ENCODE peak calls at places on chromosomes 13 and 19, in four cellular contexts. E, M, N and Y are unnamed samples.

GRCh38 chr19:10086904-10087256 is 763 bp downstream of the SHFL start:
- DNase-seq in E (no peak), M (no peak), N (no peak), Y (peak; percentile 50)

GRCh38 chr19:35757231-35757748 is 461 bp upstream of the HSPB6 start:
- DNase-seq in E (peak; percentile 93), M (peak; percentile 59), N (peak; percentile 84), Y (peak; percentile 98)

GRCh38 chr13:33299626-33300025 is 14.1 kb upstream of the STARD13 start:
- DNase-seq in E (no peak), M (no peak), N (no peak), Y (no peak)

GRCh38 chr19:5154129-5154798 is 185.4 kb downstream of the KDM4B start:
- DNase-seq in E (no peak), M (no peak), N (no peak), Y (peak; percentile 19)

GRCh38 chr19:38395381-38396127 is 7.1 kb downstream of the SPRED3 start:
- DNase-seq in E (no peak), M (no peak), N (no peak), Y (no peak)

GRCh38 chr19:55549500-55550320 is 4.4 kb upstream of the SBK3 start:
- DNase-seq in E (peak; percentile 93), M (no peak), N (no peak), Y (no peak)

GRCh38 chr13:23794267-23795161 is 94.7 kb downstream of the MIPEP start:
- DNase-seq in E (peak; percentile 63), M (no peak), N (no peak), Y (no peak)

GRCh38 chr19:7681336-7682174 is 922 bp downstream of the TRAPPC5 start:
- DNase-seq in E (peak; percentile 35), M (peak; percentile 89), N (peak; percentile 42), Y (peak; percentile 64)

GRCh38 chr13:94595006-94595942 is 678 bp downstream of the TGDS start:
- DNase-seq in E (no peak), M (no peak), N (no peak), Y (no peak)

GRCh38 chr13:110379905-110380341 is 72.8 kb downstream of the COL4A2 start:
- DNase-seq in E (peak; percentile 79), M (no peak), N (no peak), Y (no peak)

GRCh38 chr19:35533822-35534521 is 716 bp downstream of the GAPDHS start:
- DNase-seq in E (no peak), M (no peak), N (no peak), Y (no peak)

GRCh38 chr19:44848036-44848804 is 2.1 kb downstream of the NECTIN2 start:
- DNase-seq in E (peak; percentile 42), M (no peak), N (no peak), Y (peak; percentile 26)

GRCh38 chr19:45872095-45872919 is 8.2 kb downstream of the FOXA3 start:
- DNase-seq in E (no peak), M (no peak), N (no peak), Y (no peak)

GRCh38 chr13:106373304-106373988 is 162.0 kb downstream of the EFNB2 start:
- DNase-seq in E (no peak), M (no peak), N (no peak), Y (no peak)

GRCh38 chr13:73138967-73139491 is 80.2 kb downstream of the KLF5 start:
- DNase-seq in E (no peak), M (no peak), N (no peak), Y (no peak)

GRCh38 chr13:111429064-111429558 is 108.7 kb downstream of the TEX29 start:
- DNase-seq in E (no peak), M (peak; percentile 52), N (no peak), Y (no peak)

GRCh38 chr19:19471682-19472081 is 43.7 kb downstream of the TSSK6 start:
- DNase-seq in E (no peak), M (no peak), N (no peak), Y (no peak)
- TF ChIP-seq CTCF in E (no peak), M (no peak), N (no peak), Y (no peak)

GRCh38 chr13:52011690-52012511 is at the start of gene ALG11:
- DNase-seq in E (peak; percentile 91), M (peak; percentile 99), N (peak; percentile 99), Y (peak; percentile 99)
- TF ChIP-seq CTCF in E (no peak), M (no peak), N (no peak), Y (no peak)

DNA sequence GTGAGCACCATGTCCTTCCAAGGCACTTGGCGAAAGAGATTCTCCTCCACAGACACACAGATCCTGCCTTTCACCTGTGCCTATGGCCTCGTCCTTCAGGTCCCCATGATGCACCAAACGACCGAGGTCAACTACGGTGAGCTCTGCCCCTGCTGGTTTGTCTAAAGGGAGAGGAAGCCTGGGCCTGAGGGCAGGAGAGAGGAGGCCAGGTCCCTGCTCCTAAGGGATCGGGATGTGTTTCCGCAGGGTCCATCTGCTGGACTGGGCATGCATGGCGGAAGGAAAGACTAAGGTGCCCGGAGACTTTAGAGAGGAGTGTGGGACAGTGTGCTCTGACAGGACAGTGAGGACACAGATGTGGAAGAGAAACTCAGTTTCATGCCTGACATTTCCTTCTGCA is 7.6 kb downstream of the SERPINE3 start:
- DNase-seq in E (no peak), M (no peak), N (no peak), Y (no peak)
- TF ChIP-seq CTCF in E (no peak), M (no peak), N (no peak), Y (no peak)

DNA sequence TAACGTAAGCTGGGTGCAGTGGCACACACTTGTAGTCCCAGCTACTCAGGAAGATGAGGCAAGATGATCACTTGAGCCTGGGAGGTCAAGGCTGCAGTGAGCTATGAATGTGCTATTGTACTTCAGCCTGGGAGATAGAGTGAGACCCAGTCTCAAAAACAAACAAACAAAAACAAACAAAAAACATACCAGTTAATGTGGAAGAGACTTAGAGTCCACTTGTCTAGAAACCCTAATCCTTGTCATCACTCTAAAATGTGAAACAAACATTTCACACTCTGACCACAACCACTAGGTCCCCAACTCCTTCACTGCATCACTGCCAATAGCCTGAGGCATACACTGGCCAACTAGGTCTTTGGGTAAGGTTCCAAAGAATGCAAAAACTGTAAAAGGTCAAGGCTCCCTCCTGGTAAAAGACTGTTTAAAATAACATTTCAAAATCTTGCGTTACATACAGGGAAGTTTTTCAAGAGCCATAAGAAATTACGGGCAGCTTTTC is 28.6 kb upstream of the CYP2B6 start:
- DNase-seq in E (peak; percentile 3), M (no peak), N (no peak), Y (no peak)
- TF ChIP-seq CTCF in E (no peak), M (no peak), N (no peak), Y (no peak)

GRCh38 chr13:36480726-36481485 is 48.6 kb downstream of the CCNA1 start:
- DNase-seq in E (no peak), M (no peak), N (no peak), Y (no peak)

GRCh38 chr13:36476661-36477060 is 44.4 kb downstream of the CCNA1 start:
- DNase-seq in E (peak; percentile 15), M (no peak), N (no peak), Y (no peak)

DNA sequence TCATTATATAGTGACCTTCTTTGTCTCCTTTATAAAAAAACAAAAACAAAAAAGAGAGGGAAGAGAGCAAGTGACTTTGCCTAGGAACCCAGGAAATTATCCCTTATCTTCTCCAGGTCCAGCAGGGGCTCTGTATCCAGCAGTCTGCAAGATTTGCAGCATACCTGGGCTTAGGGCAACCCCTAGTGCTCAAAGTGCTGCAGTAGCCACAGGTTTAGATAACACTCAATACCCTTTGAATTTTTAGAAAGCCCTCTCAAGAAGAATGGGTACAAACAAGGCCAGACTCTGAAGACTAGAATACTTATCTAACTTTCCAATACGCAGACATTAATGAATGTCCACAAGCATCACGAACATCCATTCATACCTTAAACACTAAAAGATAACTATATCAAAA is 43.2 kb downstream of the CCNA1 start:
- DNase-seq in E (no peak), M (no peak), N (no peak), Y (no peak)
- TF ChIP-seq CTCF in E (peak; percentile 6), M (no peak), N (no peak), Y (no peak)

GRCh38 chr19:2579678-2580280 is 103.9 kb downstream of the GADD45B start:
- DNase-seq in E (no peak), M (no peak), N (no peak), Y (no peak)
- TF ChIP-seq CTCF in E (peak; percentile 1), M (no peak), N (no peak), Y (no peak)

GRCh38 chr13:112683581-112683980 is 6.3 kb upstream of the ATP11A start:
- DNase-seq in E (no peak), M (no peak), N (no peak), Y (no peak)

GRCh38 chr13:112679381-112679780 is 10.5 kb upstream of the ATP11A start:
- DNase-seq in E (no peak), M (no peak), N (no peak), Y (peak; percentile 10)

GRCh38 chr13:112680741-112681360 is 9.0 kb upstream of the ATP11A start:
- DNase-seq in E (no peak), M (no peak), N (no peak), Y (no peak)

GRCh38 chr13:112684041-112684440 is 5.8 kb upstream of the ATP11A start:
- DNase-seq in E (no peak), M (no peak), N (no peak), Y (no peak)

DNA sequence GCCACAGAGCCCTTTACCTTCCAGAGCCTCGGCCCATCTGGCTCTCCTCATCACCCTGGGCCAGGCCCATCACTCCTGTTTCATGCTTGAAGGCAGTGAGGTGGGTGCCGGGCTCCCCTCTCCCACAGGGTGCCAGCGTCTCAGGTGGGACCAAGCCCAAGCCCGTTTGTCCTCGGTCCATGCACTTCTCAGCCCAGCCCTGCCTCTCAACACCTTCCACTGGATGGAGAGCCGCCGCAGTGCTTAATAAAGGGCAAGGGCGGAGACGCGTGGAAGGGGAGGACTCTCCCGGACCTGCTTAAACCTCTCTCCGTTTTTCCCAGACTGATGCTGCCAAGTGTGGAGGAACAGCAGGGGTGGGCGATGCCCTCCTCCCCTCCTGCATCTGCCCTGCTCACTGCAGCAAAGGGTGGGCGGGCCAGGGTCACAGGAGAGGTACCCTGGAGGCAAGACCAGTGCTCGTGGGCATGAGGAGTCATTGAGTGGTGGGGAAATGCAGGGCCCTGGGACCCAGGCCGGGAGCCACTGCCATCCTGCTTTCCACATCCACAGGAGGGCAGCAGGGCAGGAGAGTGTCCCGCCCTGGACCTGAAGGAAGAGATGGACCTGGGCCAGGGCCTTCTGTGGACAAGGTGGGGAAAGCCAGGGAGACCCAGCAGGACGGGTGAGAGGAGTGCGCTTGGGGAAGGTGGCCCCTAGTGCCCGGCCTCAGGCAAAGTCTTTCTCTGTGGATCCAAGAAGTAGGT is 9.7 kb upstream of the ATP11A start:
- DNase-seq in E (no peak), M (no peak), N (no peak), Y (no peak)
- TF ChIP-seq CTCF in E (no peak), M (no peak), N (no peak), Y (no peak)

GRCh38 chr13:19890030-19890429 is 26.6 kb upstream of the ZMYM5 start:
- DNase-seq in E (no peak), M (no peak), N (no peak), Y (no peak)

DNA sequence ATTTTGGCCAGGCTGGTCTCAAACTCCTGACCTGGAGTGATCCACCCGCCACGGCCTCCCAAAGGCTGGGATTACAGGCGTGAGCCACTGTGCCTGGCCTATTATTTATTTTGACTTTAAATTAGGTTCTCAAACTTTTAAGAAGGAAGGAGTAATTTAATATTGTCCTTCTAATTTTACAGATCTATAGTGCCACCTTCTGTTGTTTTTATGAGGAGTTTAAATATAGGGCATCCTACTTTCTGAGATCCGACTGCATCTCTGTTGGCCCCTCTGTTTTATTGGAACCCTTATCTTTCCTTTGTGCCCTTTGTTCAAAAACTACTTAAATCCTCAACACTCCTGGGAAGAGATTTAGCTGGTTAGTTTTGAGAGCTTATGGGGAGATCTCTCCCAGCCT is 25.4 kb upstream of the ZMYM5 start:
- DNase-seq in E (no peak), M (no peak), N (no peak), Y (no peak)
- TF ChIP-seq CTCF in E (no peak), M (no peak), N (no peak), Y (no peak)